ENCODE peak calls at places on chromosomes 2 and 18, in eight cellular contexts. A is HCT116; R is breast epithelium; V is progenitor cell of endocrine pancreas; K is AG04449; U is neural crest cell; J is endothelial cell; I is CD4-positive, alpha-beta T cell. M is an unnamed sample.

GRCh38 chr2:63364866-63365265 is 223.4 kb downstream of the WDPCP start:
- DNase-seq in J (no peak), U (no peak), A (no peak), K (no peak), V (no peak), I (no peak), R (no peak), M (no peak)

GRCh38 chr2:40103590-40103989 is 324.5 kb upstream of the THUMPD2 start:
- DNase-seq in R (no peak), A (no peak), V (no peak), J (no peak), I (no peak), U (no peak), K (no peak), M (no peak)

GRCh38 chr2:140457483-140457882 is 1673.3 kb downstream of the LRP1B start:
- DNase-seq in K (no peak), J (no peak), R (no peak), I (no peak), V (no peak), A (no peak), U (no peak), M (no peak)

GRCh38 chr2:157741819-157742484 is 113.3 kb upstream of the ACVR1C start:
- DNase-seq in J (no peak), K (no peak), I (no peak), V (no peak), R (no peak), A (no peak), U (no peak), M (no peak)

GRCh38 chr2:71156531-71156930 is 26.1 kb downstream of the MPHOSPH10 start:
- DNase-seq in R (no peak), A (no peak), K (peak), J (no peak), U (no peak), I (no peak), V (no peak), M (no peak)

GRCh38 chr2:120786559-120786960 is 50.9 kb downstream of the GLI2 start:
- DNase-seq in I (no peak), R (no peak), K (no peak), U (no peak), V (no peak), J (no peak), A (no peak), M (no peak)

GRCh38 chr2:238160206-238161129 is 1.7 kb downstream of the ERFE start:
- DNase-seq in V (no peak), K (no peak), I (no peak), J (no peak), U (peak), R (no peak), A (no peak), M (peak)

GRCh38 chr2:7083580-7084509 is 166.6 kb downstream of the RNF144A start:
- DNase-seq in K (no peak), A (peak), U (no peak), V (no peak), I (no peak), J (peak), R (no peak), M (no peak)

GRCh38 chr18:63683152-63683551 is 19.6 kb upstream of the SERPINB11 start:
- DNase-seq in J (no peak), U (no peak), K (peak), V (no peak), A (no peak), I (no peak), R (no peak), M (no peak)

GRCh38 chr2:100580474-100581264 is 17.9 kb downstream of the PDCL3 start:
- DNase-seq in I (peak), A (no peak), J (no peak), K (no peak), U (no peak), V (no peak), R (no peak), M (no peak)

DNA sequence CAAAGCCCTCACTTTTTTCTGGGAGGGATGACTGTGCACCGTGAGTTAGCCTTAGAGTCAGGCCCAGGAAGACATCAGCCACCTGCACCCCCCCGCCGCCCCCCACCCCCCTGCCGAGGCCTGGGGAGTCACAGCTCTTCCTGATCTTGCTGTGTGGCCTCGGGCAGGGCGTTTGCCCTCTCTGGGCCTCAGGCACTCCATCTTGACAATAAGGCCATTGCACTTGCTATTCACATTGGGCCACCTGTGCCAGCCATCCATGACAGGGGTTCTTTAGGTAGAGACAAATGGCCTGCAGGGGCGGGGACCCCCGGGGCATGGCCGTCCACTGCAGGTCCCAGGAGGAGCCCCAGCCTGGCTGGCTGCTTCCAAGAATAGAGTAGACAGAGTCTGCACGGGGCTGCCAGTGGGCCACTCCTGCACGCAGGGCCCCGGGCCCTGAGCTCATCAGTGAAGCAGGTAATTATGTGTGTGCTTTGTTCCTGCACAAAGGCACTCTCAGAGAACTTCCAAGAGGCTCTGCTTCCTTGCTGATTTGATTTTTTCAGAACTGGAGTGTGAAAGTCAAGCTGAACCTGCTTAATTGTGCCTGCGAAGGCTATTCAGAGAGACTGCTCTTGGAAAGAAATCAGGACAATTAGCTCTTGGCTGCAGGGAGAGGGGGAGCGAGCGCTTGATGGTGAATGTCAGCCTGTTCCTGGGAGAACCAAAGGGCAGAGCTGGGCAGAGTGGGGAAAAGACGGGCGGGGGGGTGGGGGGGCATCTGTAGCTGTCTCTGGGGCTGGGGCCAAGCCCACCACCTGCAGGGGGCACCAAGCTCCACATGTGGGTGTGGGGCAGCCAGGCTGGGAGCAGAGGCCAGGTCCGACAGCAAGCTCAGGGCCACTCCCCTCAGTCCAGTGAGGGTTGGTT is 40.3 kb downstream of the RRM2 start:
- DNase-seq in U (peak), V (no peak), J (peak), I (no peak), R (no peak), A (no peak), K (no peak), M (peak)
- TF ChIP-seq CTCF in U (peak), V (peak), J (no peak), I (no peak), R (no peak), A (no peak), K (peak), M (peak)

GRCh38 chr18:41745166-41746049 is 209.6 kb upstream of the PIK3C3 start:
- DNase-seq in U (peak), J (peak), K (no peak), V (peak), A (no peak), I (no peak), R (peak), M (peak)
- TF ChIP-seq CTCF in U (peak), J (peak), K (peak), V (peak), A (peak), I (no peak), R (peak), M (peak)

GRCh38 chr2:84735383-84735782 is 145.5 kb downstream of the TRABD2A start:
- DNase-seq in J (no peak), R (no peak), I (no peak), A (no peak), K (no peak), U (no peak), V (no peak), M (no peak)

DNA sequence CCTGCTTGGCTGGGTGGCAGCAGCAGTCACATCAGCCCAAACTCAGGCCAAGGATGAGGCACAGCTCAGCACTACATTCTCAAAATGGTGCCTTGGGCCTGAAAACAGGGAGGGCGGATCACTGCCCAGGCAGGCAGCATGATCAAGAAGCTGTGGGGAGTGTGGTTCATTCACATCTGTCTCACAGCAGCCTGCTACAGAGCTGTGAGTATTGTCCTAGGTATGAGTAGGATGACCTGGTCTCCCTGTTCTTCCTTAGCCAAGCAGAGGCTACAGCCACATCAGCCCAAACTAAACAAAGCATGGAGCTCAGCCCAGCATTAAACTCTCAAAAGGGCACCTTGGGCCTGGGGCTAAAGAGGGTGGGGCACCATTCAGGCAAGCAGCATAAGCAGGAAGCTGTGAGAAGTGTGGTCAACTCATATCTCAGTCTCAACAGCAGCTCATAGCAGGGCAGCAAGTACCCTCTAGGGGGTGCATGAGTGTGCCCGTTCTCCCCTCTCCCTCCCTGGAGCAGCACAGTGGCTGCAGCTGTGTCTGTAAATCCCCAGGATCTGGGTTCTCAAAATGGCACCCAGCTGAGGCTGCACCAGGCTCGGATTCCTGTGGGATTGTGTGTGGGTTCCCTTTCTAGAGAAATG is 139.6 kb downstream of the TRABD2A start:
- DNase-seq in R (no peak), A (peak), V (no peak), I (peak), K (no peak), J (no peak), U (no peak), M (no peak)
- TF ChIP-seq CTCF in R (no peak), A (peak), V (peak), I (peak), K (peak), J (no peak), U (peak), M (no peak)

DNA sequence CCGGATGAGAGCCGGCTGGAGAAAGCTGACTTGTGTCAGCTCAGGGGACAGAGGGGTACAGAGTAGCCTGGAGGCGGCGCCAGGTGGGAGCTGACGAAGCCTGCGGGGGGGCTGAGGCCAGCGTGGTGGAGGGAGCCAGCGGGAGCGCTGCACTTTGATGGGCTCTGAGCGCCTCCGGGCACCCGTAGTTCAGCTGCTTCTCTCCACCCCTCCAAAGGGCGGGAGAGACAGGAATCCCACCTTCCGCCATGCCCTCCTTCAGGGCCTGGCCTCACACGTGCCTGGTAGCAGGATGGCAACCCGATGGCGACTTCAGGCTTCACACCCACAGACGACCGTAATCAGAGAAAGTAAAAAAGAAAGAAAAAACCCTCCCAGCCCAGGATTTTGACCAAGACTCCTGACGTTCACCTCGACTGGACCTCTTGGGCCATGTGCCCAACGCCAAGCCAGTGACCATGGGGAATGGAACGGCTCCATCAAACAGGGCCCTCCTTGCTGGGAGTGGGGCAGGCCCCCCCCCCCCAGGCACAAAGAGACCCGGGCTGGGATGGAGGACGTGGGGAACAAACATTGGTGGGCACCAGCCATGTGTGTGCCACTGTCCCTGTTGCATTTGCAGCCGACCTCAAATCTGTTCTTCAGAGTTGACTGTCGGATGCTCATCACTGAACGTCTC is 60.7 kb upstream of the ASAP2 start:
- DNase-seq in I (no peak), U (no peak), R (no peak), K (no peak), J (no peak), V (no peak), A (no peak), M (no peak)
- TF ChIP-seq CTCF in I (no peak), U (no peak), R (no peak), K (no peak), J (no peak), V (no peak), A (no peak), M (no peak)

DNA sequence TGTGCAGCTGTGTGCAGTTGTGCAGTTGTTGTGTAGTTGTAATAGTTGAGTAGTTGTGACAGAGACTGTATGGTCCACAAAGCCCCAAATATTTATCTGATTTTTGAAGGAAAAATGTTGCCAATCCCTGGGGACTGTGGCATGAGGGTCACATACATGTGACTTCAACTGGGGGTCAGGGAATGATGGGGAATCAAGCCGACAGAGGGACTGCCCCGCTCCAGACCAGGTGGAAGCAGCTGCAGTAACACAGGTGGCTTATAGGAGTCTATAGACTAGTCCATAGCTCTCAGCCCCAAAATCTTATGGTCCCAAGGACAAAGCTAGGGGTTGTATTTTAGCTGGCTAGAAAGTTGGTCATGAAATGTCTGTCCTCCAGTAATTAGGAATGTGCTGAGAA is 29.8 kb downstream of the FHL2 start:
- DNase-seq in I (no peak), R (no peak), A (no peak), K (no peak), V (no peak), J (no peak), U (no peak), M (no peak)
- TF ChIP-seq CTCF in I (no peak), R (no peak), A (no peak), K (no peak), V (no peak), J (no peak), U (no peak), M (no peak)

GRCh38 chr2:174148833-174149232 is 99.5 kb downstream of the OLA1 start:
- DNase-seq in U (no peak), V (no peak), J (no peak), K (no peak), A (no peak), I (no peak), R (no peak), M (no peak)

GRCh38 chr2:174149530-174149929 is 98.8 kb downstream of the OLA1 start:
- DNase-seq in U (no peak), I (no peak), K (no peak), R (no peak), V (no peak), A (no peak), J (no peak), M (no peak)

GRCh38 chr2:174142290-174142689 is 106.0 kb downstream of the OLA1 start:
- DNase-seq in R (no peak), J (no peak), U (no peak), I (no peak), A (no peak), K (no peak), V (no peak), M (no peak)

GRCh38 chr2:174145827-174146226 is 102.5 kb downstream of the OLA1 start:
- DNase-seq in K (no peak), V (no peak), J (no peak), A (no peak), R (no peak), U (no peak), I (no peak), M (no peak)
- TF ChIP-seq CTCF in K (no peak), V (no peak), J (no peak), A (no peak), R (no peak), U (peak), I (no peak), M (no peak)

GRCh38 chr2:82345910-82346309 is 2041.4 kb upstream of the LRRTM1 start:
- DNase-seq in J (no peak), V (no peak), K (no peak), A (no peak), R (no peak), I (no peak), U (no peak), M (no peak)

GRCh38 chr2:82339805-82340204 is 2035.3 kb upstream of the LRRTM1 start:
- DNase-seq in J (no peak), V (no peak), R (no peak), I (no peak), A (no peak), U (no peak), K (no peak), M (no peak)

GRCh38 chr2:82340578-82341053 is 2036.1 kb upstream of the LRRTM1 start:
- DNase-seq in A (no peak), J (no peak), K (no peak), I (no peak), R (no peak), U (no peak), V (no peak), M (no peak)

GRCh38 chr2:82342351-82342750 is 2037.8 kb upstream of the LRRTM1 start:
- DNase-seq in J (no peak), I (no peak), K (no peak), R (no peak), A (no peak), U (no peak), V (no peak), M (no peak)

DNA sequence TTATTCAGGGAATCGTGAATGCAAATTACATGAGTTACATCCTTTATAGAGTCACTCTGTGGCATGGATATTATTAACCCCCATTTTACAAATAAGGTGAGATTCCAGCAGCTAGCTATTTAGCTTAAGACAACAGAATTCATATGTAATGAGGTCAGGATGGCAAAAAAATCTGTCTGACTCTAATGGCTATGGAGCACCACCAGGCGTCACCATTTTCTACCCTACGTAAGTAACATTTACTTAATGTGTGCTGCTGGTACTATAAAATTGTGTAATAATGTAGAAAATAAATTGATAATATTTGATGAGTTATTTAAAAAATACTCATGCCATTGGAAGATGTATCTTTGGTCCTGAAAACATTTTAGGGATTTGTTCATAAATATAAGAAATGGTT is 2040.1 kb upstream of the LRRTM1 start:
- DNase-seq in R (no peak), A (no peak), U (no peak), I (no peak), J (no peak), K (no peak), V (no peak), M (no peak)
- TF ChIP-seq CTCF in R (no peak), A (no peak), U (peak), I (no peak), J (peak), K (no peak), V (peak), M (peak)

GRCh38 chr2:104804148-104804890 is 49.6 kb upstream of the POU3F3 start:
- DNase-seq in I (no peak), K (no peak), J (no peak), U (no peak), V (no peak), R (no peak), A (no peak), M (no peak)
- TF ChIP-seq CTCF in I (no peak), K (peak), J (no peak), U (no peak), V (peak), R (no peak), A (no peak), M (no peak)

GRCh38 chr2:142980246-142981068 is 103.0 kb downstream of the KYNU start:
- DNase-seq in R (no peak), A (peak), U (no peak), J (no peak), K (no peak), I (no peak), V (no peak), M (no peak)
- TF ChIP-seq CTCF in R (peak), A (peak), U (peak), J (peak), K (peak), I (peak), V (peak), M (peak)

DNA sequence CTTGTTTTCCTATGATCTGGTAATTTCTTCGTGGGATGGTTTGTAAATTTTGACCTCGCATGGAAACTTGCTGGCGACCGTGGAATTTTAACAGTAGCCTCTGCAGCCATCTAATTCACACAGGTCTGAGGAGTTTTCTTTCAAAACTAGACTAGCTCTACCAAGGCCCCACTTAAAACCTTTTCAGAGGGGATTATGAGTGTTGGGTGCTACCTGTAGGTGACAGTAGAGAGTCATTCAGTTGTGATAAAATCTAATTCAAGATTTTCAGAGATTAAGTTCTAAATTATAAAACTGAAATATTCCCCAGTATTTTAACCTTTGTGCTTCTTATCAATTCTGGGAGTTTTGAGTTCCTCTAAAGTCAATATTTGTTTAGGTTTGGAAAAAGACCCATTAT is 31.0 kb downstream of the THSD7B start:
- DNase-seq in A (no peak), I (no peak), U (no peak), R (no peak), K (no peak), V (no peak), J (no peak), M (no peak)
- TF ChIP-seq CTCF in A (peak), I (no peak), U (peak), R (no peak), K (no peak), V (peak), J (peak), M (peak)